ENCODE peak calls at places on chromosomes 5 and 9, in five cellular contexts. H is ecto neural progenitor cell; E is NCI-H1092; M is H7; P is stimulated activated CD4-positive, alpha-beta T cell treated with anti-CD3 and anti-CD28 coated beads, Interleukin-1b, Interleukin-23, amount 100 ng/mL, for 1 hour. U is an unnamed sample.

GRCh38 chr5:140342287-140342686 is 4.1 kb downstream of the HBEGF start:
- DNase-seq in H (no peak), E (no peak), M (no peak), P (no peak), U (no peak)

GRCh38 chr9:122244349-122244748 is 15.6 kb upstream of the LHX6 start:
- DNase-seq in H (no peak), E (no peak), M (no peak), P (no peak), U (no peak)

GRCh38 chr9:106880863-106881262 is 17.9 kb downstream of the ZNF462 start:
- DNase-seq in H (no peak), E (no peak), M (no peak), P (no peak), U (no peak)

GRCh38 chr5:104513194-104513602 is 950.6 kb upstream of the NUDT12 start:
- DNase-seq in H (no peak), E (no peak), M (no peak), P (no peak), U (no peak)

GRCh38 chr9:95018099-95018927 is 291.8 kb downstream of the AOPEP start:
- DNase-seq in H (no peak), E (no peak), M (no peak), P (no peak), U (no peak)

GRCh38 chr5:133456933-133457402 is 155.4 kb downstream of the FSTL4 start:
- DNase-seq in H (no peak), E (no peak), M (no peak), P (no peak), U (peak)

GRCh38 chr9:97857603-97858392 is 4.8 kb downstream of the FOXE1 start:
- DNase-seq in H (no peak), E (no peak), M (peak), P (no peak), U (peak)

GRCh38 chr9:78559449-78559885 is 262.5 kb downstream of the PSAT1 start:
- DNase-seq in H (no peak), E (no peak), M (no peak), P (no peak), U (no peak)

GRCh38 chr5:39266442-39266841 is 47.1 kb upstream of the FYB1 start:
- DNase-seq in H (no peak), E (no peak), M (no peak), P (no peak), U (no peak)

GRCh38 chr5:96870094-96871021 is 5.9 kb upstream of the ERAP2 start:
- DNase-seq in H (no peak), E (no peak), M (no peak), P (no peak), U (no peak)

GRCh38 chr5:2134543-2135299 is 252.0 kb upstream of the IRX4 start:
- DNase-seq in H (no peak), E (no peak), M (no peak), P (no peak), U (peak)

GRCh38 chr5:142495561-142495960 is 170.7 kb upstream of the SPRY4 start:
- DNase-seq in H (no peak), E (no peak), M (no peak), P (no peak), U (no peak)

U was measured in endodermal cell.